ENCODE peak calls at places on chromosome X, in four cellular contexts. J is NCI-H460, P is bronchial epithelial cell, B is NB4. U is an unnamed sample.
A peak's percentile ranks its signal among the peaks of the same experiment; 100 is the strongest.

GRCh38 chrX:96455078-96455477 is 229.6 kb upstream of the DIAPH2 start:
- DNase-seq in P (no peak), B (no peak), J (no peak), U (no peak)

GRCh38 chrX:139898334-139898733 is 34.5 kb downstream of the ATP11C start:
- DNase-seq in B (no peak), P (no peak), J (no peak), U (no peak)

GRCh38 chrX:110178179-110178865 is 139.6 kb downstream of the AMMECR1 start:
- DNase-seq in P (peak; percentile 65), J (no peak), B (no peak), U (no peak)

GRCh38 chrX:65821721-65822496 is 154.5 kb downstream of the MSN start:
- DNase-seq in B (no peak), J (no peak), P (no peak), U (no peak)

GRCh38 chrX:40007746-40008705 is 89.7 kb downstream of the BCOR start:
- DNase-seq in P (no peak), J (no peak), B (no peak), U (no peak)

GRCh38 chrX:50704360-50704759 is 109.6 kb downstream of the SHROOM4 start:
- DNase-seq in B (no peak), J (no peak), P (no peak), U (no peak)

GRCh38 chrX:120000490-120001246 is 57.1 kb upstream of the NKAP start:
- DNase-seq in J (no peak), B (no peak), P (peak; percentile 53), U (no peak)

GRCh38 chrX:48459483-48459882 is 10.6 kb downstream of the SLC38A5 start:
- DNase-seq in P (no peak), B (no peak), J (no peak), U (no peak)

GRCh38 chrX:74420194-74421035 is 878 bp upstream of the SLC16A2 start:
- DNase-seq in P (peak; percentile 33), B (peak; percentile 21), J (peak; percentile 18), U (peak; percentile 64)

U was measured in A549.